ENCODE peak calls at places on chromosome 6, in eight cellular contexts. One of them, this sample, is unnamed.

GRCh38 chr6:66369407-66369806 is 662.4 kb upstream of the EYS start:
- DNase-seq in A549: no peak
- DNase-seq in HepG2: no peak
- DNase-seq in H1: no peak
- DNase-seq in ovary: no peak
- DNase-seq in esophagus muscularis mucosa: no peak
- DNase-seq in tibial nerve: no peak
- DNase-seq in stomach: no peak
- DNase-seq in this sample: no peak

GRCh38 chr6:14796974-14797762 is 448.7 kb upstream of the JARID2 start:
- DNase-seq in A549: no peak
- DNase-seq in HepG2: no peak
- DNase-seq in H1: no peak
- DNase-seq in ovary: no peak
- DNase-seq in esophagus muscularis mucosa: no peak
- DNase-seq in tibial nerve: no peak
- DNase-seq in stomach: no peak
- DNase-seq in this sample: no peak

GRCh38 chr6:37130704-37131103 is 39.2 kb upstream of the PIM1 start:
- DNase-seq in A549: no peak
- DNase-seq in HepG2: peak
- DNase-seq in H1: no peak
- DNase-seq in ovary: no peak
- DNase-seq in esophagus muscularis mucosa: no peak
- DNase-seq in tibial nerve: no peak
- DNase-seq in stomach: peak
- DNase-seq in this sample: peak

GRCh38 chr6:106972500-106972899 is 2.0 kb downstream of the CD24 start:
- DNase-seq in A549: peak
- DNase-seq in HepG2: no peak
- DNase-seq in H1: no peak
- DNase-seq in ovary: no peak
- DNase-seq in esophagus muscularis mucosa: no peak
- DNase-seq in tibial nerve: no peak
- DNase-seq in stomach: peak
- DNase-seq in this sample: no peak

GRCh38 chr6:26257272-26257671 is 107.7 kb upstream of the BTN3A2 start:
- DNase-seq in A549: no peak
- DNase-seq in HepG2: peak
- DNase-seq in H1: no peak
- DNase-seq in ovary: no peak
- DNase-seq in esophagus muscularis mucosa: no peak
- DNase-seq in tibial nerve: no peak
- DNase-seq in stomach: no peak
- DNase-seq in this sample: no peak

GRCh38 chr6:52876056-52876787 is 33.3 kb downstream of the GSTA3 start:
- DNase-seq in A549: no peak
- DNase-seq in HepG2: peak
- DNase-seq in H1: no peak
- DNase-seq in ovary: no peak
- DNase-seq in esophagus muscularis mucosa: no peak
- DNase-seq in tibial nerve: no peak
- DNase-seq in stomach: no peak
- DNase-seq in this sample: no peak

GRCh38 chr6:33975631-33976424 is 170.1 kb downstream of the GRM4 start:
- DNase-seq in A549: no peak
- DNase-seq in HepG2: no peak
- DNase-seq in H1: peak
- DNase-seq in ovary: no peak
- DNase-seq in esophagus muscularis mucosa: no peak
- DNase-seq in tibial nerve: no peak
- DNase-seq in stomach: peak
- DNase-seq in this sample: no peak

GRCh38 chr6:107977283-107977682 is 19.3 kb upstream of the SEC63 start:
- DNase-seq in A549: no peak
- DNase-seq in HepG2: no peak
- DNase-seq in H1: no peak
- DNase-seq in ovary: no peak
- DNase-seq in esophagus muscularis mucosa: no peak
- DNase-seq in tibial nerve: no peak
- DNase-seq in stomach: no peak
- DNase-seq in this sample: no peak

GRCh38 chr6:51314965-51315364 is 496.3 kb downstream of the TFAP2B start:
- DNase-seq in A549: no peak
- DNase-seq in HepG2: no peak
- DNase-seq in H1: no peak
- DNase-seq in ovary: no peak
- DNase-seq in esophagus muscularis mucosa: no peak
- DNase-seq in tibial nerve: no peak
- DNase-seq in stomach: no peak
- DNase-seq in this sample: no peak

GRCh38 chr6:15436451-15436850 is 190.6 kb downstream of the JARID2 start:
- DNase-seq in A549: no peak
- DNase-seq in HepG2: no peak
- DNase-seq in H1: no peak
- DNase-seq in ovary: no peak
- DNase-seq in esophagus muscularis mucosa: no peak
- DNase-seq in tibial nerve: no peak
- DNase-seq in stomach: no peak
- DNase-seq in this sample: no peak

GRCh38 chr6:152218887-152219286 is 411.4 kb downstream of the ESR1 start:
- DNase-seq in A549: no peak
- DNase-seq in HepG2: no peak
- DNase-seq in H1: no peak
- DNase-seq in ovary: no peak
- DNase-seq in esophagus muscularis mucosa: no peak
- DNase-seq in tibial nerve: no peak
- DNase-seq in stomach: no peak
- DNase-seq in this sample: no peak

GRCh38 chr6:152220785-152221184 is 413.3 kb downstream of the ESR1 start:
- DNase-seq in A549: no peak
- DNase-seq in HepG2: no peak
- DNase-seq in H1: no peak
- DNase-seq in ovary: no peak
- DNase-seq in esophagus muscularis mucosa: no peak
- DNase-seq in tibial nerve: no peak
- DNase-seq in stomach: no peak
- DNase-seq in this sample: no peak

GRCh38 chr6:152223622-152224021 is 413.5 kb downstream of the SYNE1 start:
- DNase-seq in A549: no peak
- DNase-seq in HepG2: peak
- DNase-seq in H1: no peak
- DNase-seq in ovary: no peak
- DNase-seq in esophagus muscularis mucosa: no peak
- DNase-seq in tibial nerve: no peak
- DNase-seq in stomach: no peak
- DNase-seq in this sample: no peak

GRCh38 chr6:152225231-152225934 is 411.8 kb downstream of the SYNE1 start:
- DNase-seq in A549: no peak
- DNase-seq in HepG2: no peak
- DNase-seq in H1: no peak
- DNase-seq in ovary: no peak
- DNase-seq in esophagus muscularis mucosa: no peak
- DNase-seq in tibial nerve: no peak
- DNase-seq in stomach: no peak
- DNase-seq in this sample: no peak

GRCh38 chr6:152221806-152222628 is 414.5 kb downstream of the ESR1 start:
- DNase-seq in A549: no peak
- DNase-seq in HepG2: no peak
- DNase-seq in H1: no peak
- DNase-seq in ovary: no peak
- DNase-seq in esophagus muscularis mucosa: no peak
- DNase-seq in tibial nerve: no peak
- DNase-seq in stomach: no peak
- DNase-seq in this sample: no peak
- TF ChIP-seq EP300 in A549: no peak
- TF ChIP-seq EP300 in HepG2: no peak
- TF ChIP-seq EP300 in H1: no peak
- TF ChIP-seq EP300 in ovary: no peak
- TF ChIP-seq EP300 in esophagus muscularis mucosa: no peak
- TF ChIP-seq EP300 in tibial nerve: no peak
- TF ChIP-seq EP300 in stomach: no peak
- TF ChIP-seq EP300 in this sample: no peak

DNA sequence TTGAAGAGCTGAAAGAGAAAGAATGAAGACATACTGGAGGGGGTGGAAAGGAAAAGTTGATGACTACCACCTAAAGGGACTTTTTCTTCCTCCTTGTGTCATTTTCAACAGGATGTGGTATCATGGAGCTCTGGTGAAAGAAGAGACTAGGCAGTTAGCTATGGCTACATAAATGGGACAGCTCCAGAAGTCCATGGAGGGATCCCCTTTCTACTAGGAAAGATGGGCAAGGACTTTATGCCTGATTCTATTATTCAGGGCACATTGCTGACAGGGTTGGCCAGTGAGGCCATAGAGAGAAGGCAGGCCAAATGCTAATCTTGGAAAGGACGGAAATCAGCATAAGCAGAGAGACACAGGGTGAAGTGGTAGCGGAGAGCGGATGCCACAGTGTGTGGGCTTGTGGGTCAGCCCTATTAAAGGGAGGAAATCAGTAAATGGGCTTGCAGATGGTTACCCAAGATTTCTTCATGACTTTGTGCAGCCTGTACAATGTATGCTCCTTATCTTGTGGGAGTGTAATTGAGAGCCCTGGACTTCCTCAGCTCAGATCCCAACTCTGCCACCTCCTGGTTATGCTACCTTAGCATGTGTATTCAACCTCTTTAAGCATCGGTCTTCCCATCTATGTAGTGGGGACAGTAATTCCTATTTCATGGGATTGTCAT is 77.4 kb upstream of the TMEM170B start:
- DNase-seq in A549: no peak
- DNase-seq in HepG2: no peak
- DNase-seq in H1: no peak
- DNase-seq in ovary: no peak
- DNase-seq in esophagus muscularis mucosa: no peak
- DNase-seq in tibial nerve: no peak
- DNase-seq in stomach: no peak
- DNase-seq in this sample: no peak
- TF ChIP-seq POLR2A in A549: no peak
- TF ChIP-seq POLR2A in HepG2: no peak
- TF ChIP-seq POLR2A in H1: no peak
- TF ChIP-seq POLR2A in ovary: no peak
- TF ChIP-seq POLR2A in esophagus muscularis mucosa: no peak
- TF ChIP-seq POLR2A in tibial nerve: no peak
- TF ChIP-seq POLR2A in stomach: no peak
- TF ChIP-seq POLR2A in this sample: no peak

DNA sequence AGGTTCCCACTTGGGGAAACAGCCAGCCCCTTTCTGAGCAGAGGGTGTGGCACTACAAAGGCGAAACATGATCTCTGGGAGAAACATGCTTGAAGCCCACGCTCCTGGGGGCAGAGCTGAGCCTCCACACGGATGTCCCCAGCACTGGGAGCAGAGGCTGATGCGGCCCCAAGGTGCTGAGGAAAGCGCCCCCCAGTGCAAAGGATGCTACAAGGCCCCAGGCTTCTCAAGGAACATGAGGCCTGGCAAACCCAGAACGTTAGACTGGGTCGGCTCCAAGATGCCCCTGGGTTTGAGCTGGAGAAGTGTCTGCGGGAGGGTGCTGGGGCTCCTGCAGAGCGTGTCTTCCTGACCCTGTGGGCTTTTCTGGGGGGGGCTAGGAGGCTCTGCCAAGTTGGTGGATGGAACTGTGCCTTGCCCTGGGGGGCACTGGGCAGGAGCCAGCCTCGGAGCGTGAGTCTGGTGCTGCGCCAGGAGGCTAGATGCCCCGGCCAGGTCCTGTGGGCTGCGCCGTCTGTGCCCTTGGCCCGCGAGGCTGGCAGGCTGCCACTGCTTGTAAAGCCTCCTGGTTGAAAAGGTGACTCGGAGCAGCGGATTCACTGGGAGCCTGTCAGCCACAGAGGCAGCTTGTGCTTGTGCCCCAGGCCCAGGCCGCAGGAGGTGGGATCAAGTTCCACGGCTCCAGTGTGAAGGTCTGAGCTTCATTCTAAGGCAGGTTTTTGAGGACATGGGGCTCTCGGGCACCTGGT is 8.1 kb downstream of the SYNJ2 start:
- DNase-seq in A549: no peak
- DNase-seq in HepG2: no peak
- DNase-seq in H1: no peak
- DNase-seq in ovary: peak
- DNase-seq in esophagus muscularis mucosa: no peak
- DNase-seq in tibial nerve: no peak
- DNase-seq in stomach: peak
- DNase-seq in this sample: peak
- H3K27ac ChIP-seq in A549: peak
- H3K27ac ChIP-seq in HepG2: peak
- H3K27ac ChIP-seq in H1: no peak
- H3K27ac ChIP-seq in ovary: no peak
- H3K27ac ChIP-seq in esophagus muscularis mucosa: peak
- H3K27ac ChIP-seq in tibial nerve: no peak
- H3K27ac ChIP-seq in stomach: no peak
- H3K27ac ChIP-seq in this sample: peak

GRCh38 chr6:152244998-152245630 is 392.0 kb downstream of the SYNE1 start:
- DNase-seq in A549: no peak
- DNase-seq in HepG2: no peak
- DNase-seq in H1: no peak
- DNase-seq in ovary: no peak
- DNase-seq in esophagus muscularis mucosa: no peak
- DNase-seq in tibial nerve: no peak
- DNase-seq in stomach: no peak
- DNase-seq in this sample: no peak
- TF ChIP-seq EP300 in A549: no peak
- TF ChIP-seq EP300 in HepG2: no peak
- TF ChIP-seq EP300 in H1: no peak
- TF ChIP-seq EP300 in ovary: no peak
- TF ChIP-seq EP300 in esophagus muscularis mucosa: no peak
- TF ChIP-seq EP300 in tibial nerve: no peak
- TF ChIP-seq EP300 in stomach: no peak
- TF ChIP-seq EP300 in this sample: no peak

GRCh38 chr6:42978793-42979522 is at the start of gene PEX6:
- DNase-seq in A549: peak
- DNase-seq in HepG2: peak
- DNase-seq in H1: peak
- DNase-seq in ovary: peak
- DNase-seq in esophagus muscularis mucosa: peak
- DNase-seq in tibial nerve: peak
- DNase-seq in stomach: peak
- DNase-seq in this sample: peak
- TF ChIP-seq POLR2A in A549: peak
- TF ChIP-seq POLR2A in HepG2: peak
- TF ChIP-seq POLR2A in H1: peak
- TF ChIP-seq POLR2A in ovary: peak
- TF ChIP-seq POLR2A in esophagus muscularis mucosa: no peak
- TF ChIP-seq POLR2A in tibial nerve: no peak
- TF ChIP-seq POLR2A in stomach: no peak
- TF ChIP-seq POLR2A in this sample: peak

DNA sequence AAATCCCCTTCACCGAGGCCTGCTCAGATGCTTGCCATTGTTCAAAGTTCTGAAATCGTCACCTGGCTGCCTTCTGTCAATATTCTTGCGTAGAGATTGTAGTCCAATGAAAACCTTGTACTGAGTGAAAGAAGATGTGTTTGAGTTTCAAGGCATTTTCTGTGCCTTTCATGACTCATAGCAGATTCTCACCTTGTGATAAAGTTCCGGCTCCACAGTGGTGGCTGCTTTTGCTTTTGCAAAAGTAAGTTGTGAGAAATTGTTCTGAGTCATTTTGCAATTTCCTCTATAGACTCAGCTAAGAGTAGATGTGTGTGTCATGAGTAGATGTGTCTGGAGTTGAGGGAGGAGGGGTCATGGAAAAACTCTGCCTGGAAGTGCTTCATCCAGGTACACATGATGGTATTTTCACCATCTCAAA is 39.8 kb upstream of the CLDN20 start:
- DNase-seq in A549: no peak
- DNase-seq in HepG2: peak
- DNase-seq in H1: no peak
- DNase-seq in ovary: no peak
- DNase-seq in esophagus muscularis mucosa: no peak
- DNase-seq in tibial nerve: no peak
- DNase-seq in stomach: no peak
- DNase-seq in this sample: no peak
- H3K27ac ChIP-seq in A549: peak
- H3K27ac ChIP-seq in HepG2: no peak
- H3K27ac ChIP-seq in H1: no peak
- H3K27ac ChIP-seq in ovary: no peak
- H3K27ac ChIP-seq in esophagus muscularis mucosa: no peak
- H3K27ac ChIP-seq in tibial nerve: no peak
- H3K27ac ChIP-seq in stomach: no peak
- H3K27ac ChIP-seq in this sample: no peak